ENCODE peak calls at places on chromosomes 11 and 22, in eight cellular contexts. G, I, U, O, W, X, M and S are unnamed samples.

GRCh38 chr22:40036126-40036525 is 41.4 kb downstream of the FAM83F start:
- DNase-seq in G (no peak), I (peak), U (peak), O (no peak), W (peak), X (no peak), M (no peak), S (no peak)

GRCh38 chr11:62542750-62543567 is 3.6 kb downstream of the AHNAK start:
- DNase-seq in G (peak), I (peak), U (peak), O (peak), W (peak), X (peak), M (peak), S (no peak)

GRCh38 chr11:112606656-112607055 is 346.0 kb upstream of the PLET1 start:
- DNase-seq in G (no peak), I (no peak), U (no peak), O (no peak), W (no peak), X (no peak), M (no peak), S (no peak)

GRCh38 chr11:121482231-121483129 is 29.7 kb upstream of the SORL1-AS1 start:
- DNase-seq in G (no peak), I (no peak), U (no peak), O (no peak), W (no peak), X (no peak), M (no peak), S (no peak)

GRCh38 chr22:35918466-35918865 is 110.2 kb downstream of the RBFOX2 start:
- DNase-seq in G (no peak), I (no peak), U (no peak), O (no peak), W (no peak), X (no peak), M (no peak), S (no peak)

GRCh38 chr11:133898770-133899115 is 53.4 kb upstream of the SPATA19 start:
- DNase-seq in G (no peak), I (no peak), U (peak), O (no peak), W (no peak), X (no peak), M (no peak), S (no peak)

GRCh38 chr11:118436639-118437045 is 350 bp downstream of the KMT2A start:
- DNase-seq in G (peak), I (no peak), U (peak), O (peak), W (peak), X (peak), M (no peak), S (no peak)

GRCh38 chr11:59214141-59214893 is 1.6 kb upstream of the MPEG1 start:
- DNase-seq in G (no peak), I (no peak), U (no peak), O (no peak), W (no peak), X (no peak), M (no peak), S (no peak)

GRCh38 chr11:117410861-117411725 is 83.4 kb downstream of the CEP164 start:
- DNase-seq in G (no peak), I (no peak), U (peak), O (no peak), W (no peak), X (no peak), M (no peak), S (no peak)

GRCh38 chr11:47946682-47947575 is 33.4 kb upstream of the PTPRJ start:
- DNase-seq in G (peak), I (peak), U (peak), O (peak), W (peak), X (peak), M (peak), S (peak)

GRCh38 chr11:133164986-133165385 is 367.3 kb downstream of the OPCML start:
- DNase-seq in G (no peak), I (no peak), U (no peak), O (no peak), W (no peak), X (no peak), M (no peak), S (no peak)

GRCh38 chr11:75576445-75577049 is 14.5 kb downstream of the SERPINH1 start:
- DNase-seq in G (peak), I (peak), U (no peak), O (peak), W (no peak), X (no peak), M (no peak), S (no peak)

GRCh38 chr11:124890701-124891389 is 6.8 kb downstream of the ROBO4 start:
- DNase-seq in G (no peak), I (no peak), U (peak), O (no peak), W (no peak), X (no peak), M (no peak), S (no peak)

GRCh38 chr22:46738961-46739870 is 1.2 kb upstream of the CERK start:
- DNase-seq in G (peak), I (no peak), U (no peak), O (peak), W (no peak), X (peak), M (no peak), S (peak)

GRCh38 chr11:8192016-8192895 is 23.4 kb upstream of the RIC3 start:
- DNase-seq in G (no peak), I (no peak), U (no peak), O (peak), W (peak), X (peak), M (peak), S (peak)

GRCh38 chr22:27631641-27632040 is 169.9 kb downstream of the MN1 start:
- DNase-seq in G (no peak), I (no peak), U (no peak), O (no peak), W (no peak), X (no peak), M (no peak), S (no peak)

GRCh38 chr11:13923182-13923581 is 39.3 kb upstream of the SPON1 start:
- DNase-seq in G (no peak), I (no peak), U (no peak), O (no peak), W (no peak), X (no peak), M (no peak), S (no peak)

GRCh38 chr11:118176400-118177134 is at the start of gene SCN2B:
- DNase-seq in G (no peak), I (no peak), U (no peak), O (no peak), W (no peak), X (no peak), M (no peak), S (peak)

GRCh38 chr11:122737951-122738693 is 82.6 kb downstream of the UBASH3B start:
- DNase-seq in G (no peak), I (no peak), U (no peak), O (no peak), W (no peak), X (no peak), M (no peak), S (no peak)

GRCh38 chr11:126115253-126115540 is 52.5 kb upstream of the CDON start:
- DNase-seq in G (peak), I (no peak), U (peak), O (peak), W (peak), X (peak), M (no peak), S (peak)

GRCh38 chr11:122804161-122804560 is 34.1 kb upstream of the CRTAM start:
- DNase-seq in G (no peak), I (no peak), U (no peak), O (no peak), W (no peak), X (no peak), M (no peak), S (no peak)

GRCh38 chr11:44823006-44823405 is 96.2 kb downstream of the TSPAN18 start:
- DNase-seq in G (no peak), I (no peak), U (no peak), O (peak), W (no peak), X (no peak), M (no peak), S (no peak)

GRCh38 chr22:45742866-45743450 is 71.3 kb downstream of the ATXN10 start:
- DNase-seq in G (no peak), I (no peak), U (no peak), O (no peak), W (peak), X (no peak), M (no peak), S (no peak)

GRCh38 chr22:20299736-20300136 is 20.1 kb downstream of the DGCR6L start:
- DNase-seq in G (no peak), I (no peak), U (no peak), O (no peak), W (peak), X (no peak), M (no peak), S (no peak)

GRCh38 chr11:43518407-43519165 is 159.9 kb downstream of the TTC17 start:
- DNase-seq in G (no peak), I (no peak), U (no peak), O (no peak), W (no peak), X (no peak), M (no peak), S (no peak)

GRCh38 chr11:34811858-34812257 is 104.3 kb downstream of the APIP start:
- DNase-seq in G (no peak), I (no peak), U (no peak), O (no peak), W (no peak), X (no peak), M (no peak), S (no peak)

GRCh38 chr11:15143855-15144254 is 29.1 kb downstream of the INSC start:
- DNase-seq in G (no peak), I (no peak), U (no peak), O (no peak), W (no peak), X (no peak), M (no peak), S (no peak)

GRCh38 chr11:31953803-31954327 is 137.0 kb upstream of the RCN1 start:
- DNase-seq in G (no peak), I (no peak), U (no peak), O (no peak), W (no peak), X (no peak), M (no peak), S (no peak)

GRCh38 chr11:66956689-66957290 is 1.4 kb downstream of the PC start:
- DNase-seq in G (no peak), I (no peak), U (peak), O (no peak), W (peak), X (no peak), M (peak), S (no peak)
- H3K4me3 ChIP-seq in G (no peak), I (peak), U (no peak), O (no peak), W (peak), X (no peak), M (no peak), S (no peak)

GRCh38 chr22:42438293-42438650 is 6.1 kb upstream of the NFAM1 start:
- DNase-seq in G (no peak), I (no peak), U (no peak), O (no peak), W (no peak), X (no peak), M (no peak), S (no peak)
- H3K4me3 ChIP-seq in G (peak), I (no peak), U (no peak), O (no peak), W (no peak), X (peak), M (no peak), S (no peak)

GRCh38 chr11:69661413-69661715 is 13.8 kb downstream of the LTO1 start:
- DNase-seq in G (peak), I (no peak), U (no peak), O (no peak), W (peak), X (no peak), M (no peak), S (no peak)
- H3K4me3 ChIP-seq in G (no peak), I (no peak), U (no peak), O (no peak), W (no peak), X (no peak), M (no peak), S (no peak)

GRCh38 chr22:31089101-31090100 is 8.3 kb downstream of the SMTN start:
- DNase-seq in G (no peak), I (no peak), U (peak), O (peak), W (peak), X (peak), M (no peak), S (no peak)

GRCh38 chr22:31085928-31086327 is 4.8 kb downstream of the SMTN start:
- DNase-seq in G (no peak), I (no peak), U (no peak), O (no peak), W (no peak), X (no peak), M (no peak), S (no peak)

GRCh38 chr22:31088233-31088986 is 7.3 kb downstream of the SMTN start:
- DNase-seq in G (no peak), I (no peak), U (no peak), O (peak), W (peak), X (no peak), M (no peak), S (no peak)

GRCh38 chr22:31086703-31087330 is 5.7 kb downstream of the SMTN start:
- DNase-seq in G (no peak), I (no peak), U (no peak), O (no peak), W (no peak), X (no peak), M (no peak), S (no peak)

GRCh38 chr22:31087744-31088215 is 6.7 kb downstream of the SMTN start:
- DNase-seq in G (no peak), I (no peak), U (no peak), O (no peak), W (no peak), X (no peak), M (no peak), S (no peak)
- H3K4me3 ChIP-seq in G (no peak), I (no peak), U (no peak), O (no peak), W (no peak), X (no peak), M (no peak), S (no peak)

DNA sequence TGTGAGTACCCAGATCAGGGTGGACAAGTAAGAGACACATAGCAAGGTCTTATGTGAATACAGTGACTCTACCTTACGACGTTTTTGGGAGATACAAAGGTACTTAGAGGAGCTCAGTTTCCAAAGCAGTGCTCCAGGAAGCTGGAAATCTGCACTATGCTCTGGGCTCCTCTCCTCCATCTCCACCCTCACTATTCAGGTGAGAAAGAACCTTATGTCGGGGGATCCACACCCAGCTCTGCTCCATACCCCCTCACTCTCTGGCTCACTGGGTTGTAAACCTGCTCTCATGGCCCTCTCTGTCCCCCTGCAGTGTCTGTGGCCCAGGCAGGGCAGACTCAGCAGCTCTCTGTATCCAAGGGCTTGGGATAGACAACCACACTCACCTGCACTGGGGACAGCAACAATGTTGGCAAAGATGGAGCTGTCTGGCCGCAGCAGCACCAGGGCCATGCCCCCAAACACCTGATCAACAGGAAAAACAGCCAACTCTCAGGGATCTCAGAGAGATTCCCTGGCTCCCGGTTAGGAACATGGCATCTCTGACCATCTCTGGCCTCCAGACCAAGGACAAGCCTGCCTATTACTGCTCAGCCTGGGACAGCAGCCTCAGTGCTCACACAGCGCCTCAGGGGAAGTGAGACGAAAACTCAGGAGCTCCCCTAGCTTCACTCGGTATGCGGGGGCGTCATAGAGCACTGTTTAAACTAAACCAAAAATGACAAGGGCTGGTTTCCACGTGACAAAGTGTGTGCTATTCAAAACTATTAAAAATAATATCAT is 60.9 kb upstream of the TOP3B start:
- DNase-seq in G (no peak), I (no peak), U (no peak), O (no peak), W (no peak), X (no peak), M (no peak), S (no peak)
- H3K4me3 ChIP-seq in G (no peak), I (no peak), U (no peak), O (no peak), W (no peak), X (no peak), M (no peak), S (no peak)